ENCODE peak calls at places on chromosomes 11 and 22, in six cellular contexts. U is heart right ventricle, H is cardiac muscle cell, T is esophagus muscularis mucosa, V is thyroid gland, K is sigmoid colon. J is an unnamed sample. For H3K4me1, the result is how much of the 10 kb centered on the place peaks cover.

GRCh38 chr11:47355283-47356128 is 3.0 kb upstream of the MYBPC3 start:
- DNase-seq in U (peak), H (peak), T (peak), V (peak), K (peak), J (peak)

GRCh38 chr11:133825666-133826065 is 19.6 kb downstream of the SPATA19 start:
- DNase-seq in U (no peak), H (no peak), T (no peak), V (no peak), K (no peak), J (no peak)

GRCh38 chr11:85827768-85828639 is 17.1 kb upstream of the SYTL2 start:
- DNase-seq in U (no peak), H (peak), T (no peak), V (no peak), K (no peak), J (no peak)

GRCh38 chr11:104583857-104584256 is 314.4 kb downstream of the CASP12 start:
- DNase-seq in U (no peak), H (no peak), T (no peak), V (no peak), K (no peak), J (no peak)

GRCh38 chr11:16825968-16826367 is 87.5 kb downstream of the C11orf58 start:
- DNase-seq in U (no peak), H (no peak), T (no peak), V (no peak), K (no peak), J (no peak)

GRCh38 chr22:32617883-32618282 is 143.3 kb downstream of the FBXO7 start:
- DNase-seq in U (no peak), H (peak), T (no peak), V (no peak), K (no peak), J (no peak)

GRCh38 chr22:27019827-27020226 is 362.4 kb downstream of the MIAT start:
- DNase-seq in U (no peak), H (no peak), T (no peak), V (no peak), K (no peak), J (no peak)

GRCh38 chr11:86477495-86478155 is 102.9 kb downstream of the CCDC81 start:
- DNase-seq in U (no peak), H (peak), T (no peak), V (no peak), K (no peak), J (no peak)

GRCh38 chr11:111860257-111860656 is 11.1 kb downstream of the ALG9 start:
- DNase-seq in U (no peak), H (no peak), T (no peak), V (no peak), K (no peak), J (no peak)

GRCh38 chr22:47781024-47781423 is 1018.6 kb downstream of the TBC1D22A start:
- DNase-seq in U (no peak), H (no peak), T (peak), V (no peak), K (no peak), J (no peak)

GRCh38 chr22:35861451-35861850 is 143.8 kb downstream of the APOL5 start:
- DNase-seq in U (no peak), H (no peak), T (no peak), V (no peak), K (no peak), J (no peak)

GRCh38 chr11:116112031-116112935 is 608.1 kb upstream of the CADM1 start:
- DNase-seq in U (no peak), H (no peak), T (no peak), V (no peak), K (no peak), J (no peak)

GRCh38 chr11:132423266-132423665 is 1052.9 kb downstream of the NTM start:
- DNase-seq in U (no peak), H (no peak), T (no peak), V (no peak), K (no peak), J (no peak)

GRCh38 chr22:36366291-36366708 is 21.5 kb downstream of the MYH9 start:
- DNase-seq in U (no peak), H (no peak), T (no peak), V (peak), K (peak), J (no peak)

GRCh38 chr11:64146036-64146943 is 19.6 kb downstream of the MACROD1 start:
- DNase-seq in U (no peak), H (peak), T (no peak), V (peak), K (no peak), J (peak)

GRCh38 chr22:47854226-47854625 is 1091.8 kb downstream of the TBC1D22A start:
- DNase-seq in U (no peak), H (no peak), T (no peak), V (no peak), K (no peak), J (no peak)

GRCh38 chr11:95378789-95379188 is 147.8 kb upstream of the SESN3 start:
- DNase-seq in U (no peak), H (no peak), T (no peak), V (no peak), K (no peak), J (no peak)

GRCh38 chr11:88280673-88281316 is 56.7 kb downstream of the CTSC start:
- DNase-seq in U (no peak), H (peak), T (no peak), V (peak), K (no peak), J (no peak)

GRCh38 chr11:12818333-12819015 is 144.3 kb downstream of the TEAD1 start:
- DNase-seq in U (peak), H (peak), T (no peak), V (no peak), K (no peak), J (no peak)

GRCh38 chr22:47629273-47629711 is 866.8 kb downstream of the TBC1D22A start:
- DNase-seq in U (no peak), H (no peak), T (peak), V (peak), K (no peak), J (peak)

GRCh38 chr22:11042116-11042515 is 4485.9 kb upstream of the OR11H1 start:
- DNase-seq in U (no peak), H (no peak), T (no peak), V (no peak), K (no peak), J (peak)

GRCh38 chr11:125517116-125517804 is 21.2 kb upstream of the FEZ1 start:
- DNase-seq in U (peak), H (peak), T (no peak), V (no peak), K (no peak), J (no peak)

GRCh38 chr11:133343951-133344350 is 188.3 kb downstream of the OPCML start:
- DNase-seq in U (no peak), H (no peak), T (no peak), V (no peak), K (no peak), J (no peak)

GRCh38 chr11:32586576-32587190 is 3.1 kb downstream of the EIF3M start:
- DNase-seq in U (no peak), H (peak), T (no peak), V (no peak), K (no peak), J (no peak)

GRCh38 chr22:31121403-31121802 is 1.4 kb upstream of the INPP5J start:
- DNase-seq in U (no peak), H (no peak), T (no peak), V (no peak), K (no peak), J (no peak)

GRCh38 chr11:73322986-73323306 is 14.9 kb downstream of the ARHGEF17 start:
- DNase-seq in U (no peak), H (no peak), T (no peak), V (no peak), K (no peak), J (no peak)

GRCh38 chr11:73322111-73322985 is 14.3 kb downstream of the ARHGEF17 start:
- DNase-seq in U (no peak), H (peak), T (no peak), V (no peak), K (peak), J (no peak)

GRCh38 chr11:73324665-73325035 is 16.6 kb downstream of the ARHGEF17 start:
- DNase-seq in U (no peak), H (no peak), T (no peak), V (no peak), K (no peak), J (no peak)

GRCh38 chr11:73324116-73324515 is 16.0 kb downstream of the ARHGEF17 start:
- DNase-seq in U (no peak), H (no peak), T (no peak), V (no peak), K (peak), J (no peak)

GRCh38 chr11:73323464-73323863 is 15.4 kb downstream of the ARHGEF17 start:
- DNase-seq in U (peak), H (peak), T (no peak), V (peak), K (peak), J (peak)
- H3K4me3 ChIP-seq in U (peak), H (no peak), T (peak), V (no peak), K (no peak), J (no peak)

GRCh38 chr11:122141757-122142156 is 25.7 kb upstream of the BLID start:
- DNase-seq in U (no peak), H (no peak), T (no peak), V (no peak), K (no peak), J (no peak)

GRCh38 chr11:122145715-122146274 is 29.8 kb upstream of the BLID start:
- DNase-seq in U (no peak), H (no peak), T (no peak), V (no peak), K (no peak), J (no peak)

GRCh38 chr11:122146475-122146874 is 30.5 kb upstream of the BLID start:
- DNase-seq in U (no peak), H (no peak), T (no peak), V (no peak), K (no peak), J (no peak)

GRCh38 chr11:122140535-122140934 is 24.5 kb upstream of the BLID start:
- DNase-seq in U (no peak), H (peak), T (no peak), V (no peak), K (no peak), J (no peak)

DNA sequence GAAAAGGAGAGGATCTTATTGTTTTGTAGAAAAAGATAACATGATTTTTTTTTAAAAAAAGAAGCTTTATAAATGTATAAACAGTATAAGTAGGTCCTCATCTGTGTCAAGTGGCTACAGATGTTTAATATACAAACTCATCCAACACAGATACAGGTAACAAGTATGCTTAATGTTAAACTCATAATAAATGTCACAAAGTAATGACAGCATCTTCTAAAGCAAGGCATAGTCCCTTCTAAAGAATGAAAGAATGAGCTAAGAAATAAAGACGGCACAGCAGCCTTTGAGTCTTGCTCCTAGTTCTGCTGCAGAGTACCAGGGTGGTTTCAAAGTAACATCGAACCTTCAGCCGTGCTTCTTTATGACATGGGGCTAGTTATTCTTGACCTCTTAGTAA is 28.7 kb upstream of the BLID start:
- DNase-seq in U (no peak), H (no peak), T (no peak), V (no peak), K (no peak), J (no peak)
- H3K4me1 ChIP-seq in U (under half), H (under half), T (under half), V (under half), K (under half), J (under half)

DNA sequence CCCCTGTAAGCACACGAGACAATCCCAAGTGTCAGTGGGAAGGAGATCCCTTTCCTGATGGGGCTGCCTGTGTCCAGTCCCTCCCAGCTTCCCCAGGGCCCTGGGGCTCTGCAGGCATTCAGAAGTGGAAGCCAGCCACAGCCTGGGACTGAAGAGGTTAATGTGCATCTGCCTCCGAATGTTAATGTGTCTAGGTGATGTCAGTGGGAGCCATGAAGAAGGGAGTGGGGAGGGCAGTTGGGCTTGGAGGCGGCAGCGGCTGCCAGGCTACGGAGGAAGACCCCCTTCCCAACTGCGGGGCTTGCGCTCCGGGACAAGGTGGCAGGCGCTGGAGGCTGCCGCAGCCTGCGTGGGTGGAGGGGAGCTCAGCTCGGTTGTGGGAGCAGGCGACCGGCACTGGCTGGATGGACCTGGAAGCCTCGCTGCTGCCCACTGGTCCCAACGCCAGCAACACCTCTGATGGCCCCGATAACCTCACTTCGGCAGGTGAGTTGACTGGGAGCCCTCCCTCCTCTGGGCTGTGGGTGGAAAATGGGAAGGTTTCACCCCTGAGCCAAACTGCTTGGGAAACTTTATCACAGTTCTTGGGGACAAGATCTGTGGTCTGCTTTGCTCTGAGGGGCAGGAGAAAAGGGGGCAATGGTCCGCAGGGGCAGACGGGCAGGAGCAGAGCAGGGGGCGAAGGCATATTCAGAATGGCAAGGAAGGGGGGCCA is at the start of gene MCHR1:
- DNase-seq in U (no peak), H (no peak), T (no peak), V (peak), K (no peak), J (no peak)
- H3K4me3 ChIP-seq in U (peak), H (no peak), T (peak), V (no peak), K (peak), J (no peak)

GRCh38 chr11:10678106-10678505 is 15.4 kb downstream of the IRAG1 start:
- DNase-seq in U (no peak), H (no peak), T (no peak), V (no peak), K (no peak), J (no peak)
- H3K4me1 ChIP-seq in U (under half), H (under half), T (under half), V (under half), K (half or more), J (under half)

DNA sequence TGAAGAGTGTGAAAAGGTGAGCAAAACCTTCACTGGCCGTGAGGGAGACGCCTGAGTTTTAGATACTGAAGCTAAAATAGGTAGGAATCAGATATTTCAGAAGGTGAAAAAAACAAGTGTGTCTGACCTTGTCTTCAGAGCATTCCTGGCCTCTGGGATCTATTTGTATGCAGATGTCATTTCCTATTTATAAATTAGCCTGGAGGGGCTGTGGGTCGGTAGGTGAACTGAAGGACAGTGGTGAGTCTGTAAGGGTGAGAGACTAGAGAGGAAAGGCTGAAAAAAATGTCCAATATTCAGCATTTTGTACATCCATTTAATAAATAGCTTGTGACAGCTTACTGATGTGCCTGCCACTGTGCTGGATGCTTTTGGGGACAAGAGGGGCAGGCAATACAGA is 302.1 kb downstream of the DDX10 start:
- DNase-seq in U (no peak), H (no peak), T (no peak), V (no peak), K (no peak), J (no peak)
- H3K4me3 ChIP-seq in U (no peak), H (no peak), T (no peak), V (no peak), K (no peak), J (no peak)

GRCh38 chr22:42261266-42261665 is 9.2 kb downstream of the TCF20 start:
- DNase-seq in U (no peak), H (peak), T (no peak), V (no peak), K (no peak), J (no peak)
- H3K4me1 ChIP-seq in U (under half), H (under half), T (under half), V (under half), K (under half), J (under half)

J was measured in lung.